ENCODE peak calls at places on chromosomes 12 and 14, in seven cellular contexts. C, A, X, L, G, V and W are unnamed samples.

GRCh38 chr12:79547044-79547734 is 143.6 kb downstream of the PAWR start:
- DNase-seq in V (peak; percentile 64), C (peak; percentile 99), L (peak; percentile 38), X (peak; percentile 9), A (no peak), G (no peak), W (no peak)

GRCh38 chr12:89825591-89826449 is 117.2 kb upstream of the ATP2B1 start:
- DNase-seq in X (peak; percentile 48), A (no peak), C (peak; percentile 41), L (no peak), G (no peak), V (peak; percentile 34), W (no peak)

GRCh38 chr12:66236969-66237368 is 48.0 kb downstream of the IRAK3 start:
- DNase-seq in A (no peak), L (no peak), V (no peak), X (no peak), G (no peak), C (no peak), W (no peak)

GRCh38 chr14:64708148-64709004 is 4.2 kb downstream of the PLEKHG3 start:
- DNase-seq in G (peak; percentile 65), V (peak; percentile 29), C (peak; percentile 98), L (peak; percentile 65), X (no peak), A (no peak), W (no peak)

GRCh38 chr12:123801573-123802178 is 39.6 kb downstream of the DNAH10 start:
- DNase-seq in G (no peak), A (peak; percentile 7), L (no peak), V (peak; percentile 33), X (peak; percentile 37), C (peak; percentile 17), W (no peak)

GRCh38 chr12:96743606-96744005 is 163.5 kb upstream of the NEDD1 start:
- DNase-seq in A (no peak), G (no peak), X (no peak), C (no peak), V (peak; percentile 16), L (no peak), W (no peak)

GRCh38 chr14:68342216-68342615 is 450.7 kb downstream of the ZFP36L1 start:
- DNase-seq in C (peak; percentile 94), G (no peak), A (no peak), X (no peak), V (no peak), L (no peak), W (no peak)

GRCh38 chr12:42326466-42327226 is 679 bp downstream of the PPHLN1 start:
- DNase-seq in C (peak; percentile 11), G (no peak), L (peak; percentile 21), X (peak; percentile 14), V (peak; percentile 50), A (no peak), W (peak; percentile 16)

GRCh38 chr14:95695913-95696312 is 9.7 kb downstream of the TCL1B start:
- DNase-seq in X (no peak), V (no peak), C (no peak), G (no peak), A (no peak), L (no peak), W (no peak)

GRCh38 chr12:92921877-92922276 is 7.2 kb downstream of the EEA1 start:
- DNase-seq in L (no peak), C (no peak), G (no peak), A (no peak), X (no peak), V (no peak), W (no peak)

GRCh38 chr12:12717586-12718381 is 616 bp downstream of the CDKN1B start:
- DNase-seq in X (peak; percentile 24), C (peak; percentile 55), L (peak; percentile 46), A (no peak), G (peak; percentile 54), V (peak; percentile 26), W (peak; percentile 54)

GRCh38 chr14:72638021-72638420 is 255.9 kb downstream of the DPF3 start:
- DNase-seq in X (no peak), V (peak; percentile 42), L (no peak), C (no peak), G (no peak), A (peak; percentile 81), W (no peak)

GRCh38 chr14:106877527-106877926 is 1351.1 kb downstream of the TMEM121 start:
- DNase-seq in V (no peak), L (no peak), C (no peak), X (no peak), A (no peak), G (no peak), W (no peak)

GRCh38 chr12:89417246-89417977 is 65.1 kb upstream of the DUSP6 start:
- DNase-seq in V (peak; percentile 50), G (no peak), A (no peak), C (no peak), X (peak; percentile 26), L (no peak), W (no peak)

GRCh38 chr12:94146166-94146565 is 2.2 kb upstream of the PLXNC1 start:
- DNase-seq in C (no peak), A (no peak), G (no peak), L (no peak), V (no peak), X (no peak), W (no peak)

GRCh38 chr12:94145231-94145979 is 3.0 kb upstream of the PLXNC1 start:
- DNase-seq in V (peak; percentile 77), A (no peak), C (no peak), L (no peak), G (no peak), X (peak; percentile 70), W (no peak)

GRCh38 chr12:94148841-94149780 is 734 bp downstream of the PLXNC1 start:
- DNase-seq in V (peak; percentile 72), A (no peak), X (no peak), G (peak; percentile 62), C (peak; percentile 70), L (peak; percentile 50), W (peak; percentile 30)

GRCh38 chr12:94147991-94148840 is at the start of gene PLXNC1:
- DNase-seq in G (peak; percentile 67), C (peak; percentile 52), X (peak; percentile 54), A (no peak), V (peak; percentile 78), L (peak; percentile 70), W (peak; percentile 59)

GRCh38 chr12:94147377-94147990 is 893 bp upstream of the PLXNC1 start:
- DNase-seq in L (no peak), A (no peak), X (no peak), C (no peak), V (no peak), G (no peak), W (no peak)
- H3K27me3 ChIP-seq in L (peaks cover 13% of the 10 kb centered on the region), A (peaks cover 74% of the 10 kb centered on the region), X (peaks cover 84% of the 10 kb centered on the region), C (peaks cover 24% of the 10 kb centered on the region), V (peaks cover 56% of the 10 kb centered on the region), G (peaks cover 7% of the 10 kb centered on the region), W (peaks cover 7% of the 10 kb centered on the region)

GRCh38 chr12:101828463-101829196 is 2.1 kb downstream of the GNPTAB start:
- DNase-seq in X (no peak), C (no peak), L (no peak), A (no peak), G (no peak), V (no peak), W (no peak)

GRCh38 chr12:101823891-101824290 is 6.9 kb downstream of the GNPTAB start:
- DNase-seq in V (peak; percentile 44), A (no peak), L (peak; percentile 49), X (peak; percentile 88), G (peak; percentile 72), C (peak; percentile 89), W (peak; percentile 44)

GRCh38 chr12:101823039-101823438 is 7.7 kb downstream of the GNPTAB start:
- DNase-seq in V (no peak), X (no peak), A (no peak), C (no peak), L (no peak), G (no peak), W (no peak)

GRCh38 chr12:101826766-101827368 is 3.9 kb downstream of the GNPTAB start:
- DNase-seq in V (no peak), G (no peak), A (no peak), L (no peak), X (no peak), C (no peak), W (no peak)

DNA sequence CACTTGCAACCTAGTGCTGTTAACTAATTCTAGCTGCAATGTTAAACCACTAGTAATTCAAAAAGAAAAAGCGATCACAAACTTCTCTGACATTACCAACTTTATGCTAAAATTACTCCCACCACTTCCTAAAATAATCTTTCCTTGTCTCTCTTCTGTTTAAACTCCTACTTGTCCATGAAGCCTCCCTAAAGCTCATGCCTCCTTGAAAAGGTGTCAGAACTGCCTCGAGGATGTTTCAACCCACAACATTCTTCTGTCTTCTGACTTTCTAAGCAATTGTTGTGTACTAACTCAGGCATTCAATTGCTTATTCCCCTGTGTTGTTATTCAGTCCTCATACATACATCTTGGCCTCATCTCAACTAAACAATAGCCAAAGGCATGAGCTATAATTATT is 5.9 kb downstream of the GNPTAB start:
- DNase-seq in L (no peak), X (no peak), A (no peak), V (no peak), G (no peak), C (peak; percentile 47), W (no peak)
- H3K27ac ChIP-seq in L (no peak overlapping the region), X (no peak overlapping the region), A (no peak overlapping the region), V (no peak overlapping the region), G (peak overlapping the region; percentile 66), C (no peak overlapping the region), W (peak overlapping the region; percentile 27)

GRCh38 chr14:25394791-25395391 is 344.9 kb upstream of the STXBP6 start:
- DNase-seq in X (peak; percentile 90), L (no peak), A (no peak), V (no peak), G (no peak), C (no peak), W (no peak)
- H3K27me3 ChIP-seq in X (no peaks in the 10 kb centered on the region), L (no peaks in the 10 kb centered on the region), A (no peaks in the 10 kb centered on the region), V (no peaks in the 10 kb centered on the region), G (no peaks in the 10 kb centered on the region), C (no peaks in the 10 kb centered on the region), W (no peaks in the 10 kb centered on the region)

DNA sequence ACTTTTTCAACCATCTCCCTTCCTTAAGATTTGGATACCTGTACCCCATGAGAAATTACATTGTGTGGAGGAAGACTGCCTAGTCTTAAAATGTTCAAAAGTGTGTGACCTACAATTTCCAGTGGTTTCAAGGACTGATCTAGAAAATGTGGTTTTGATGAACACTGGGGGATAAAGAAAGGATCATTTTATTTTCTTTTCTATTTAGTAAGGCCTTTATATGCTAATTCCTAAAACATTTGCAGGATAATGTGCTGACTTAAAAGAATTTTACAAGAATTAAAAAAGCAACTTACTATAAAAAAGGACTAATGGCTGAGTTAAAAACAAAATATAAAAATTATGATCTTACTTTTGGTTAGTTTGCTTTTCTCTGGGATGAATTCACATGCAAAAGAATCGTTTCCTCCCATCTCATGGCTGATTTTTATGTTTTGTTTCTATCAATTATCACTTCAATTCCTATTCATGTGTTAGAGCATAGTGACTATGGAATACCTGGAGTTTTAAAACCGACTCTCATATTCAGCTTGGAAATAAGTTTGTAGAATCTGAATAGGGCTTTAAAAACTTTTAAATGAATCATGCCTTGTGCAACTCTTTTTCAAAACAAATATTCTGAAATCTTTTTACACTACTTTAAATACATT is 39.9 kb upstream of the PYGL start:
- DNase-seq in L (no peak), G (no peak), A (no peak), V (no peak), X (no peak), C (no peak), W (no peak)
- H3K27ac ChIP-seq in L (no peak overlapping the region), G (no peak overlapping the region), A (no peak overlapping the region), V (no peak overlapping the region), X (no peak overlapping the region), C (no peak overlapping the region), W (peak overlapping the region; percentile 90)

DNA sequence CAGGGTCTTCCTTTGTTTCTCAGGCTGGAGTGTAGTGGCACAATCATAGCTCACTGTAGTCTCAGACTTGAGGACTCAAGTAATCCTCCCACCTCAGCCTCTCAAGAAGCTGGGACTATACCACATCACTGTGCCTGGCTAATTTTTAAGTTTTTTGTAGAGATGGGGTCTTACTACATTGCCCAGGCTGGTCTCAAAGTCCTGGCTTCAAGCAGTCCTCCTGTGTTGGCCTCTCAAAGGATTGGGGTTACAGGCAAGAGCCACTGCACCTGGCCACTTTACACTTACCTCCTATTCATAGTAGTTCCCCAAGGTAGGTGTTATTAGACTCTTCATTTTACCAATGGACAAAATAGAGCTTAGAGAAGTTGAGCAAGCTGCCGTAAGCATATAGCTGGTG is 29.2 kb downstream of the STYX start:
- DNase-seq in L (no peak), X (no peak), V (no peak), G (no peak), C (no peak), A (no peak), W (no peak)
- H3K27me3 ChIP-seq in L (no peaks in the 10 kb centered on the region), X (no peaks in the 10 kb centered on the region), V (no peaks in the 10 kb centered on the region), G (no peaks in the 10 kb centered on the region), C (no peaks in the 10 kb centered on the region), A (no peaks in the 10 kb centered on the region), W (no peaks in the 10 kb centered on the region)